ENCODE peak calls at places on chromosomes 3 and 15, in eight cellular contexts. C, T, W, P, D, L, H and V are unnamed samples.

GRCh38 chr15:79294075-79294474 is 11.6 kb downstream of the ANKRD34C start:
- DNase-seq in W (peak), D (no peak), T (peak), P (no peak), C (no peak), H (no peak), L (no peak), V (no peak)

GRCh38 chr15:68031406-68031805 is 22.7 kb upstream of the PIAS1 start:
- DNase-seq in C (no peak), H (no peak), D (peak), T (no peak), W (no peak), L (no peak), P (no peak), V (no peak)

GRCh38 chr15:77035999-77036471 is 34.9 kb downstream of the TSPAN3 start:
- DNase-seq in C (no peak), L (no peak), T (no peak), P (no peak), W (no peak), H (no peak), D (no peak), V (no peak)

GRCh38 chr3:187293977-187294376 is 2.4 kb upstream of the MASP1 start:
- DNase-seq in D (peak), H (no peak), W (no peak), P (no peak), C (no peak), L (no peak), T (no peak), V (no peak)

GRCh38 chr3:33318709-33319380 is 41.6 kb downstream of the FBXL2 start:
- DNase-seq in H (no peak), C (no peak), T (peak), W (no peak), P (peak), L (no peak), D (no peak), V (peak)

GRCh38 chr15:86611392-86612040 is 531.8 kb downstream of the AGBL1 start:
- DNase-seq in L (peak), H (peak), C (no peak), P (no peak), T (peak), D (no peak), W (no peak), V (peak)

GRCh38 chr3:128697336-128697735 is 28.6 kb upstream of the RAB7A start:
- DNase-seq in D (peak), H (no peak), C (no peak), W (no peak), L (no peak), T (no peak), P (no peak), V (no peak)

GRCh38 chr15:85691350-85692240 is 103.1 kb downstream of the KLHL25 start:
- DNase-seq in W (peak), P (peak), D (no peak), T (no peak), L (no peak), H (peak), C (no peak), V (no peak)

GRCh38 chr3:31106912-31107311 is 212.5 kb upstream of the GADL1 start:
- DNase-seq in L (no peak), H (peak), P (no peak), W (no peak), T (no peak), C (no peak), D (peak), V (no peak)

GRCh38 chr3:11734-12133 is 184.8 kb upstream of the CHL1 start:
- DNase-seq in W (peak), T (peak), C (no peak), D (no peak), L (peak), P (no peak), H (no peak), V (no peak)

GRCh38 chr3:28972921-28973320 is 307.9 kb upstream of the RBMS3 start:
- DNase-seq in T (no peak), D (peak), C (no peak), P (no peak), W (no peak), H (no peak), L (no peak), V (peak)

GRCh38 chr15:57440799-57441198 is 64.5 kb downstream of the CGNL1 start:
- DNase-seq in P (no peak), H (peak), D (peak), W (no peak), T (no peak), C (no peak), L (peak), V (no peak)

GRCh38 chr3:56997675-56998074 is 62.8 kb upstream of the SPATA12 start:
- DNase-seq in D (peak), T (no peak), W (no peak), C (no peak), L (no peak), H (no peak), P (no peak), V (no peak)

GRCh38 chr15:76502678-76503077 is 166.1 kb downstream of the ISL2 start:
- DNase-seq in W (no peak), D (no peak), T (no peak), L (no peak), P (no peak), H (no peak), C (no peak), V (no peak)

GRCh38 chr15:67685008-67685599 is 140.2 kb upstream of the SKOR1 start:
- DNase-seq in L (peak), D (peak), T (peak), C (peak), H (peak), W (peak), P (peak), V (peak)

GRCh38 chr15:90683371-90683770 is 33.8 kb upstream of the BLM start:
- DNase-seq in W (no peak), T (no peak), C (no peak), H (no peak), P (no peak), D (no peak), L (no peak), V (no peak)

GRCh38 chr15:51093865-51094605 is 671 bp downstream of the TNFAIP8L3 start:
- DNase-seq in H (no peak), L (peak), T (peak), W (peak), C (no peak), D (peak), P (no peak), V (no peak)

GRCh38 chr3:101518421-101518871 is 5.4 kb upstream of the SENP7 start:
- DNase-seq in D (no peak), H (peak), P (peak), T (no peak), C (no peak), W (no peak), L (peak), V (peak)

GRCh38 chr15:83850846-83851245 is 196.9 kb downstream of the ADAMTSL3 start:
- DNase-seq in C (no peak), L (no peak), H (no peak), D (no peak), W (no peak), P (no peak), T (no peak), V (peak)

GRCh38 chr15:94230886-94231727 is at the start of gene MCTP2:
- DNase-seq in P (peak), W (peak), H (peak), C (peak), T (peak), D (peak), L (peak), V (peak)

GRCh38 chr15:94232107-94232506 is 746 bp downstream of the MCTP2 start:
- DNase-seq in L (peak), D (no peak), P (peak), T (peak), C (no peak), W (peak), H (no peak), V (no peak)

GRCh38 chr15:94229591-94230365 is 1.6 kb upstream of the MCTP2 start:
- DNase-seq in T (no peak), D (no peak), C (no peak), P (no peak), W (no peak), L (no peak), H (peak), V (peak)

GRCh38 chr15:94231728-94232086 is 346 bp downstream of the MCTP2 start:
- DNase-seq in D (peak), H (peak), P (peak), W (peak), T (peak), C (no peak), L (no peak), V (peak)

GRCh38 chr15:94230436-94230885 is 900 bp upstream of the MCTP2 start:
- DNase-seq in W (peak), H (no peak), L (no peak), C (no peak), T (no peak), P (no peak), D (peak), V (no peak)
- H3K4me3 ChIP-seq in W (peak), H (peak), L (peak), C (peak), T (peak), P (peak), D (peak), V (peak)

DNA sequence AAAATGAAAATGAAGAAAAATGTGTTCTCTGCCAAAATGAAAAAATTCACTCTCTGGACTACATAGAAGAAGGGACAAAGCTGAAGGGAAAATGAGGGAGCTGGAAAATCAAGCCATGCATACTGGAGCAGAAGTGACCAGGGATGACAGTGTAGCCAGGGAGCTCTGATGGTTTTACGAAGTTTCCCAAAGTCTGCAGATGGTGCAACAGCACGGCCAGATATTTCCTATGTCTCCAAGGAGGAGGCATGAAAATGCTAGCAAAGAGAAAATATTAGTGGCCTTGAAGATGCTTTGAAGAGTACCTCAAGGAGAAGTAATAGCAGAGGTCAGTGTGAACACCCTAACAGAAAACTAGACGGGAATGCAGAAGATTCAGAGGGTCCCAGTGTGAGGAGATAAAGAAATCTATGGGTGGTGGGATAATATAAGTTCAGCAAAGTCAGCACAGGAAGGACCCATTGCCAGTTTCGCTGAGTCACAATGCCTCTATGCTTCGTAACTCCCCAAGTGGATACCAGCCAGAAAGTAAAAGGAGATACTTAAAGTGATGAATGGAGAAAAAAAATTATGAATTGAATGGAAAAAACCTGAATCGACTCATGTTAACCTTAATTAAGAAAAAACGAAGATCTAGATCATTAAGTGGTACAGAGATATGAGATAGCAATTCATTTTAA is 39.1 kb upstream of the POMGNT2 start:
- DNase-seq in W (no peak), T (peak), C (no peak), D (peak), H (no peak), L (no peak), P (no peak), V (peak)
- TF ChIP-seq EZH2phosphoT487 in W (no peak), T (no peak), C (no peak), D (no peak), H (no peak), L (no peak), P (no peak), V (no peak)

GRCh38 chr3:137764563-137765309 is 621 bp downstream of the SOX14 start:
- DNase-seq in H (no peak), L (no peak), C (no peak), P (no peak), D (no peak), T (peak), W (peak), V (no peak)

GRCh38 chr3:137762674-137763593 is 1.2 kb upstream of the SOX14 start:
- DNase-seq in D (no peak), T (peak), W (no peak), P (no peak), C (no peak), L (no peak), H (no peak), V (no peak)

GRCh38 chr3:137763594-137763938 is 549 bp upstream of the SOX14 start:
- DNase-seq in W (peak), D (peak), P (no peak), H (no peak), T (peak), C (no peak), L (no peak), V (no peak)

GRCh38 chr3:137765310-137766033 is 1.4 kb downstream of the SOX14 start:
- DNase-seq in L (no peak), D (no peak), W (peak), C (no peak), H (no peak), P (no peak), T (peak), V (no peak)

DNA sequence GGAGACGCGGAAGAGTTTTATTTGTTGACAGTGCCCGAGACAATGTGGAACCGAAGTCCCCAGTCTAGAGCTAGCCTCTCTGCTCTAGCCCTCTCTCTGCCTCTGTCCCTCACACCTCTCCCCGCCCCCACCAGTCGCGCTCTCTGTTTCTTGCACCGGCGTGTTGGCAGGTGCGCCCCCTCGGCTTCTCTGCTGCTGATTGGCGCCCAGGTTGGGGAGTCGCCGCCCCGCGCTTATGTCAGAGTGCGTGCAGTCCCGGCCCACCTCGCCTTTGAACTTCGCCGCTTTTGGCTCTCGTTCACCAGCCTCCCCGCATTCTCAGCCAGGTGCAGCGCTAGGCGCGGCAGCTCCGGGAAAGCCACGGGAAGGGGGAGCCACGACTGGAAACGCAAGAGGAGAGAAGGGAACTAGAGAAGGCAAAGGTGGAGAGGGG is at the start of gene SOX14:
- DNase-seq in C (peak), P (no peak), T (peak), L (peak), W (peak), H (peak), D (no peak), V (no peak)
- H3K4me3 ChIP-seq in C (no peak), P (no peak), T (peak), L (no peak), W (peak), H (no peak), D (no peak), V (no peak)

GRCh38 chr15:58547628-58548307 is 116.0 kb downstream of the LIPC start:
- DNase-seq in C (no peak), W (no peak), P (no peak), D (no peak), H (no peak), T (no peak), L (no peak), V (peak)

GRCh38 chr15:58548308-58549012 is 116.7 kb downstream of the LIPC start:
- DNase-seq in D (no peak), H (no peak), T (no peak), P (no peak), C (no peak), W (no peak), L (no peak), V (no peak)

GRCh38 chr15:58545307-58546065 is 113.7 kb downstream of the LIPC start:
- DNase-seq in L (no peak), C (no peak), W (no peak), H (no peak), T (no peak), P (no peak), D (no peak), V (no peak)

GRCh38 chr15:58546066-58546591 is 114.3 kb downstream of the LIPC start:
- DNase-seq in H (no peak), D (no peak), T (no peak), W (no peak), C (no peak), P (no peak), L (no peak), V (no peak)

GRCh38 chr15:58546635-58547627 is 115.1 kb downstream of the LIPC start:
- DNase-seq in D (peak), H (no peak), L (no peak), T (no peak), W (no peak), C (peak), P (no peak), V (peak)
- TF ChIP-seq EZH2phosphoT487 in D (no peak), H (no peak), L (no peak), T (no peak), W (no peak), C (no peak), P (no peak), V (no peak)

GRCh38 chr3:171226794-171227193 is 200.3 kb upstream of the SLC2A2 start:
- DNase-seq in D (no peak), P (no peak), W (no peak), C (no peak), H (no peak), T (no peak), L (no peak), V (no peak)

GRCh38 chr3:171229173-171229572 is 202.7 kb upstream of the SLC2A2 start:
- DNase-seq in P (no peak), C (no peak), T (no peak), D (no peak), H (no peak), L (no peak), W (no peak), V (no peak)

GRCh38 chr3:171227828-171228227 is 201.3 kb upstream of the SLC2A2 start:
- DNase-seq in C (no peak), D (no peak), L (no peak), T (no peak), P (no peak), H (no peak), W (no peak), V (no peak)

GRCh38 chr3:171227333-171227732 is 200.8 kb upstream of the SLC2A2 start:
- DNase-seq in D (no peak), H (no peak), P (no peak), T (no peak), W (no peak), L (no peak), C (no peak), V (no peak)

DNA sequence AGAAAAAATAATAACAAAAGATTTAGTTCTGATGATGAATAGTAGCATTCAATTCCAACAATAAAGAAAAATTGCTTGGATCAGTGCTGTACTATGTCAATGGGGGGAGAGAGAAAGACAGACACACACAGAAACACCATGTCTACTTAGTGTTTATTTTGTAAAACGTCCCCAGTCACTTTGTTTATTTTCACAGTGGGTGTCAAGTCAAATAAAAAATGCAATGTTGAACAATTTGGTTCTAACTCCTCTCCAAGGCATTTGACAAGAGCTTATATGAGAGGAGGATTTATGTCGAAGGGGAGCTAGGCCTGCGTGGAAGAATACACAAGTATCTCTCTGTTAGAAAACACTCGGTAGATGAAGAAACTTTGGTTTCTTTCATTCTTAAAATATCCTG is 201.7 kb upstream of the SLC2A2 start:
- DNase-seq in T (no peak), D (no peak), L (no peak), C (no peak), H (no peak), W (no peak), P (no peak), V (no peak)
- H3K4me3 ChIP-seq in T (no peak), D (no peak), L (no peak), C (no peak), H (no peak), W (no peak), P (no peak), V (no peak)

GRCh38 chr3:5630396-5630795 is 442.9 kb downstream of the EDEM1 start:
- DNase-seq in H (no peak), T (no peak), C (no peak), W (no peak), D (no peak), P (no peak), L (no peak), V (no peak)
- TF ChIP-seq EZH2phosphoT487 in H (no peak), T (no peak), C (no peak), W (no peak), D (no peak), P (no peak), L (no peak), V (no peak)

GRCh38 chr15:100879046-100879445 is 585 bp upstream of the ALDH1A3 start:
- DNase-seq in T (peak), D (peak), H (no peak), W (peak), L (no peak), P (no peak), C (no peak), V (no peak)

GRCh38 chr15:100879461-100880138 is at the start of gene ALDH1A3:
- DNase-seq in W (peak), D (peak), T (peak), P (no peak), C (peak), H (peak), L (no peak), V (peak)

GRCh38 chr15:100880139-100880896 is 687 bp downstream of the ALDH1A3 start:
- DNase-seq in W (peak), T (peak), D (peak), L (no peak), H (no peak), P (no peak), C (no peak), V (no peak)

GRCh38 chr15:100880897-100881242 is 1.2 kb downstream of the ALDH1A3 start:
- DNase-seq in D (no peak), W (peak), C (no peak), T (no peak), P (no peak), H (no peak), L (no peak), V (no peak)

DNA sequence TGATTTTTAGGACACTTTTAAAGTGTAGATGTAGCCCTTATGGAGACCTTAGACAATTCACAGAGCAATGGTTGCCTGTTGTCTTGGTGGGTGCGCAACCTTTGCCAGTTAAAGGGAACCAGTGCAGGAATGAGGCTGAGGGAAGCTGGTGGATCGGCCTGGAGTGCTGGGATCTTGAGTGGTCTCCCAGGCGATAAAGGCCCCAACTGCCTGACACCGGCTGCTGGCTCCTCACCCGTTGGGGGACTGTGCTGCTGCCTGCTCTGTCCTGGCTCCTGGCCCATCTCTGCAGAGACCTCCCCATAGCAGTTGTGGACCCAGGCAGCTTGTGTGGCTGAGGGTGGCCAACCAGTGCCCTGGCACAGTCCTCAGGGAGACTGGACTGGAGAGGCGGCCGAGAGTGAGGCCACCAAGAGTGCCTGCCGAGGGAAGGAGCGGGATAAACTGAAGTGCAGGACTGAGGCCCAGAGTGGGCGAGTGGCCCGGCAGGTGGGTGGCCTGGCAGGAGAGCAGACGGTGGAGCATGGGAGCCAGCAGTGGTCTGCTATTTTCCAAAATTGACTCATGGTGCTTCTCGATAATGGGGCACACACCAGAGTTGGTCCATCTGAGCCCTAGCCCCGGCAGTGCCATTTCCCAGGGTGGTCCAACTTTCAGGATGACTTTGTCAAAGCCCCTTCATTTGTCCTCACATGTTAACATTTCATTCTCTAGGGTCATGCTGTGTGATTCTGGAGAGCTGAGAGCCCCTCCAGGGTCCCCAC is 2.1 kb downstream of the ALDH1A3 start:
- DNase-seq in D (no peak), P (no peak), C (no peak), W (no peak), L (no peak), H (no peak), T (no peak), V (peak)
- H3K4me3 ChIP-seq in D (no peak), P (no peak), C (peak), W (no peak), L (no peak), H (no peak), T (peak), V (peak)

GRCh38 chr3:133388696-133389095 is 11.2 kb upstream of the BFSP2 start:
- DNase-seq in W (no peak), P (no peak), T (no peak), H (no peak), L (no peak), D (no peak), C (no peak), V (no peak)
- TF ChIP-seq EZH2phosphoT487 in W (no peak), P (no peak), T (no peak), H (no peak), L (no peak), D (no peak), C (no peak), V (no peak)

GRCh38 chr3:13239467-13239760 is 166.2 kb upstream of the IQSEC1 start:
- DNase-seq in W (no peak), C (no peak), P (no peak), D (no peak), T (no peak), H (no peak), L (no peak), V (no peak)
- H3K4me3 ChIP-seq in W (no peak), C (no peak), P (no peak), D (no peak), T (no peak), H (no peak), L (no peak), V (no peak)